ENCODE peak calls at places on chromosomes 16 and 17, in six cellular contexts. F, U, X, T, D and N are unnamed samples.
A peak's percentile ranks its signal among the peaks of the same experiment; 100 is the strongest.

GRCh38 chr16:68563631-68564366 is 24.7 kb downstream of the ZFP90 start:
- DNase-seq in T (peak; percentile 9), F (no peak), X (no peak), D (no peak), U (no peak), N (no peak)

GRCh38 chr17:80101160-80101945 is at the start of gene GAA:
- DNase-seq in U (peak; percentile 99), F (peak; percentile 100), X (peak; percentile 96), T (peak; percentile 87), D (peak; percentile 68), N (peak; percentile 97)

GRCh38 chr17:78644971-78645370 is 67.8 kb upstream of the DNAH17 start:
- DNase-seq in D (no peak), F (peak; percentile 12), X (no peak), U (no peak), T (no peak), N (no peak)

GRCh38 chr16:5041604-5042133 is 7.9 kb upstream of the NAGPA start:
- DNase-seq in X (no peak), T (no peak), F (no peak), U (no peak), D (peak; percentile 58), N (no peak)

GRCh38 chr16:11032922-11033291 is 88.5 kb downstream of the CLEC16A start:
- DNase-seq in X (peak; percentile 73), U (no peak), D (no peak), T (peak; percentile 15), F (no peak), N (no peak)

GRCh38 chr17:49913226-49914095 is 55.5 kb upstream of the DLX4 start:
- DNase-seq in D (peak; percentile 23), F (no peak), T (no peak), U (peak; percentile 71), X (no peak), N (no peak)

GRCh38 chr17:81650951-81651350 is 5.4 kb downstream of the PDE6G start:
- DNase-seq in T (no peak), U (no peak), X (no peak), D (no peak), F (no peak), N (no peak)

GRCh38 chr17:58680038-58680369 is 11.8 kb downstream of the TEX14 start:
- DNase-seq in D (no peak), T (no peak), X (no peak), F (no peak), U (no peak), N (no peak)

GRCh38 chr17:81395600-81396277 is 482 bp downstream of the BAHCC1 start:
- DNase-seq in F (no peak), D (no peak), U (no peak), X (peak; percentile 58), T (no peak), N (no peak)

GRCh38 chr17:72665841-72666518 is 426.5 kb downstream of the SLC39A11 start:
- DNase-seq in T (no peak), X (no peak), D (no peak), U (no peak), F (no peak), N (no peak)

GRCh38 chr17:81040791-81041337 is 5.9 kb downstream of the BAIAP2 start:
- DNase-seq in X (peak; percentile 52), D (no peak), U (peak; percentile 71), F (peak; percentile 77), T (peak; percentile 82), N (peak; percentile 52)

GRCh38 chr16:2698996-2699750 is 16.9 kb downstream of the KCTD5 start:
- DNase-seq in F (no peak), U (no peak), T (no peak), D (no peak), X (no peak), N (no peak)

GRCh38 chr17:39167492-39167891 is 1.5 kb upstream of the ARL5C start:
- DNase-seq in U (no peak), T (no peak), F (no peak), D (no peak), X (no peak), N (peak; percentile 75)

GRCh38 chr16:57304169-57305061 is 19.9 kb upstream of the PLLP start:
- DNase-seq in X (no peak), T (no peak), U (no peak), F (no peak), D (no peak), N (no peak)

GRCh38 chr16:12089492-12090161 is 113.1 kb downstream of the SNX29 start:
- DNase-seq in T (peak; percentile 66), F (no peak), U (peak; percentile 51), X (peak; percentile 50), D (peak; percentile 12), N (peak; percentile 63)

GRCh38 chr17:72031219-72031906 is 89.5 kb upstream of the SOX9 start:
- DNase-seq in T (no peak), D (no peak), X (no peak), U (no peak), F (peak; percentile 63), N (no peak)

GRCh38 chr16:10968509-10968908 is 24.1 kb downstream of the CLEC16A start:
- DNase-seq in F (no peak), U (no peak), X (no peak), D (no peak), T (no peak), N (no peak)

GRCh38 chr16:9348912-9349311 is 257.5 kb downstream of the HAPSTR1 start:
- DNase-seq in F (no peak), D (no peak), X (no peak), T (no peak), U (no peak), N (no peak)

GRCh38 chr16:49604602-49605001 is 231.0 kb downstream of the C16orf78 start:
- DNase-seq in X (no peak), D (no peak), U (no peak), T (no peak), F (no peak), N (no peak)

GRCh38 chr16:4521971-4522623 is 16.5 kb downstream of the CDIP1 start:
- DNase-seq in F (peak; percentile 73), U (no peak), T (peak; percentile 68), X (peak; percentile 54), D (no peak), N (no peak)

GRCh38 chr16:87846705-87847466 is 22.4 kb downstream of the SLC7A5 start:
- DNase-seq in U (no peak), F (no peak), D (no peak), T (no peak), X (no peak), N (no peak)

GRCh38 chr16:87848676-87849345 is 20.5 kb downstream of the SLC7A5 start:
- DNase-seq in F (no peak), D (no peak), T (no peak), X (no peak), U (no peak), N (no peak)

GRCh38 chr16:87847785-87848675 is 21.3 kb downstream of the SLC7A5 start:
- DNase-seq in X (peak; percentile 81), T (no peak), D (no peak), F (no peak), U (no peak), N (no peak)

GRCh38 chr16:87845807-87846619 is 23.3 kb downstream of the SLC7A5 start:
- DNase-seq in T (no peak), X (no peak), F (no peak), D (no peak), U (no peak), N (no peak)

DNA sequence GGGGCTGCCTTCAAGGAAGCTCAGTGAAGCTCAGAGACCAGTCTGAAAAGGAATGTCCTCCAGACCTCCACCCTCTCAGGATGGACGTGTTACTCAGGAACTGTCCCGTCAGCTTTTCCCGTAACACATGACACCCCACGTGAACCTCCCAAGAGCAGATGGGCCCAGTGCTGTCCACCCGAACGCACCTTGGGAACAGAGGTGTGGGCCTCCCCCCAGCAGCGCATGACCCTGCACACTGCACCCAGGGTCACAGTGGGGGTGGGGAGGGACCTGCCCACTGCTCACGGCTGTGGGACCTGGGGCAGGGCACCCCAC is 21.9 kb downstream of the SLC7A5 start:
- DNase-seq in U (no peak), F (no peak), D (no peak), X (no peak), T (no peak), N (no peak)
- H4K20me1 ChIP-seq in U (peaks cover 49% of the 10 kb centered on the region), F (peaks cover 22% of the 10 kb centered on the region), D (peaks cover 27% of the 10 kb centered on the region), X (no peaks in the 10 kb centered on the region), T (peaks cover 8% of the 10 kb centered on the region), N (peaks cover 33% of the 10 kb centered on the region)

GRCh38 chr16:87534751-87535150 is 41.9 kb upstream of the ZCCHC14 start:
- DNase-seq in X (no peak), T (no peak), U (no peak), D (no peak), F (no peak), N (no peak)
- H4K20me1 ChIP-seq in X (no peaks in the 10 kb centered on the region), T (no peaks in the 10 kb centered on the region), U (peaks cover 3% of the 10 kb centered on the region), D (no peaks in the 10 kb centered on the region), F (no peaks in the 10 kb centered on the region), N (no peaks in the 10 kb centered on the region)

GRCh38 chr16:89561195-89562026 is 929 bp downstream of the RPL13 start:
- DNase-seq in X (no peak), T (no peak), D (no peak), F (no peak), U (no peak), N (no peak)
- H4K20me1 ChIP-seq in X (peaks cover 59% of the 10 kb centered on the region), T (peaks cover 24% of the 10 kb centered on the region), D (peaks cover 42% of the 10 kb centered on the region), F (peaks cover 56% of the 10 kb centered on the region), U (peaks cover 54% of the 10 kb centered on the region), N (peaks cover 33% of the 10 kb centered on the region)

DNA sequence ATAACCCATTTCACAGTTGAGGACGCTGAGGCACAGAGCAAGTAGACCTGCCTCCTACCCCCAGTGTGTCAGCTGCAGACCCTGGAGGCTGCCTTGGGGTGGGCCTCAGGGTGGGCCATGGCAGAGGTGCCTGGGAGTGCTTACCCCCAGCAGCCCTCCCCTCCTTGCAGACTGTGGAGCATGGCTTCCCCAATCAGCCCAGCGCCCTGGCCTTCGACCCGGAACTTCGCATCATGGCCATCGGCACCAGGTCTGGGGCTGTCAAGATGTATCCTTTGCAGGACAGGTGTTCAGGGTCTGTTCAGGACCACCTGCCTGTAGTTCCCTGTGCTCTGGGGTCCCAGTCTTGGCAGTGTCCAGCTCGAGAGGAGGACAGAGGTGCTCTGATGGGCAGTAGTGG is 4.3 kb downstream of the LLGL1 start:
- DNase-seq in U (no peak), T (no peak), D (no peak), F (no peak), X (no peak), N (no peak)
- H4K20me1 ChIP-seq in U (no peaks in the 10 kb centered on the region), T (peaks cover 4% of the 10 kb centered on the region), D (no peaks in the 10 kb centered on the region), F (peaks cover 17% of the 10 kb centered on the region), X (peaks cover 76% of the 10 kb centered on the region), N (no peaks in the 10 kb centered on the region)